ENCODE peak calls at places on chromosome 7, in four cellular contexts. Y is GM13977, D is fibroblast of the aortic adventitia, L is AG10803. G is an unnamed sample.

GRCh38 chr7:131338990-131339389 is 11.3 kb downstream of the MKLN1 start:
- DNase-seq in L (no peak), Y (no peak), D (no peak), G (no peak)

GRCh38 chr7:101636822-101637623 is 7.9 kb upstream of the MYL10 start:
- DNase-seq in Y (no peak), L (no peak), D (no peak), G (no peak)

GRCh38 chr7:151814400-151814914 is 62.5 kb downstream of the PRKAG2 start:
- DNase-seq in D (no peak), L (no peak), Y (no peak), G (no peak)

GRCh38 chr7:13042605-13043236 is 355.3 kb downstream of the ARL4A start:
- DNase-seq in L (no peak), D (peak), Y (no peak), G (no peak)

GRCh38 chr7:116354171-116354545 is 143.8 kb downstream of the TES start:
- DNase-seq in Y (no peak), D (peak), L (peak), G (no peak)

GRCh38 chr7:150399861-150400778 is 21.0 kb downstream of the ZNF775 start:
- DNase-seq in D (peak), L (peak), Y (no peak), G (no peak)

GRCh38 chr7:120554960-120555571 is 282.1 kb downstream of the KCND2 start:
- DNase-seq in L (peak), D (peak), Y (peak), G (peak)

GRCh38 chr7:94160719-94161435 is 156.7 kb upstream of the BET1 start:
- DNase-seq in Y (peak), L (no peak), D (no peak), G (peak)

GRCh38 chr7:36764929-36765328 is 40.6 kb upstream of the AOAH start:
- DNase-seq in L (no peak), Y (no peak), D (no peak), G (no peak)

GRCh38 chr7:48041665-48041995 is 6.3 kb downstream of the C7orf57 start:
- DNase-seq in L (peak), Y (no peak), D (peak), G (no peak)

GRCh38 chr7:118218413-118219156 is 5.9 kb upstream of the ANKRD7 start:
- DNase-seq in L (no peak), D (peak), Y (no peak), G (no peak)

GRCh38 chr7:84092207-84092606 is 102.4 kb downstream of the SEMA3A start:
- DNase-seq in D (no peak), Y (no peak), L (no peak), G (no peak)

GRCh38 chr7:27960415-27960814 is 220.2 kb downstream of the JAZF1 start:
- DNase-seq in L (no peak), D (no peak), Y (no peak), G (no peak)

GRCh38 chr7:23654508-23654907 is 25.5 kb upstream of the FAM221A start:
- DNase-seq in Y (no peak), D (peak), L (peak), G (no peak)

GRCh38 chr7:92680458-92680857 is 90.3 kb upstream of the FAM133B start:
- DNase-seq in D (no peak), Y (no peak), L (peak), G (no peak)

GRCh38 chr7:31860925-31861324 is 173.9 kb downstream of the PPP1R17 start:
- DNase-seq in Y (no peak), D (no peak), L (no peak), G (no peak)

GRCh38 chr7:88317422-88317821 is 10.7 kb upstream of the STEAP4 start:
- DNase-seq in D (no peak), Y (no peak), L (no peak), G (no peak)

GRCh38 chr7:1569016-1569415 is 816 bp downstream of the PSMG3 start:
- DNase-seq in L (peak), D (peak), Y (no peak), G (no peak)

GRCh38 chr7:17623546-17624185 is 316.6 kb downstream of the SNX13 start:
- DNase-seq in L (peak), Y (no peak), D (peak), G (no peak)

GRCh38 chr7:80795174-80795573 is 123.7 kb downstream of the SEMA3C start:
- DNase-seq in D (peak), L (peak), Y (no peak), G (no peak)

GRCh38 chr7:141039366-141039765 is 24.6 kb upstream of the MRPS33 start:
- DNase-seq in L (peak), Y (no peak), D (peak), G (no peak)

GRCh38 chr7:140350056-140350455 is 48.3 kb downstream of the SLC37A3 start:
- DNase-seq in D (no peak), Y (no peak), L (no peak), G (no peak)

GRCh38 chr7:107779647-107780099 is 23.4 kb downstream of the SLC26A3 start:
- DNase-seq in Y (no peak), D (no peak), L (no peak), G (no peak)

GRCh38 chr7:143480501-143480900 is 2.8 kb downstream of the TAS2R41 start:
- DNase-seq in Y (no peak), L (peak), D (no peak), G (no peak)

GRCh38 chr7:27684491-27684890 is 21.8 kb upstream of the HIBADH start:
- DNase-seq in L (no peak), Y (no peak), D (no peak), G (no peak)

GRCh38 chr7:80053098-80053497 is 81.5 kb upstream of the GNAI1 start:
- DNase-seq in D (no peak), Y (no peak), L (no peak), G (no peak)

GRCh38 chr7:18320971-18321567 is 174.5 kb upstream of the HDAC9 start:
- DNase-seq in Y (peak), L (peak), D (peak), G (peak)

GRCh38 chr7:98758157-98758556 is 111.7 kb downstream of the TMEM130 start:
- DNase-seq in L (no peak), D (no peak), Y (no peak), G (no peak)

GRCh38 chr7:98760201-98760651 is 109.6 kb downstream of the TMEM130 start:
- DNase-seq in L (peak), Y (no peak), D (peak), G (no peak)

GRCh38 chr7:98753176-98753575 is 116.6 kb downstream of the TMEM130 start:
- DNase-seq in L (no peak), D (no peak), Y (no peak), G (no peak)

GRCh38 chr7:98754041-98754479 is 115.8 kb downstream of the TMEM130 start:
- DNase-seq in D (no peak), Y (no peak), L (no peak), G (no peak)

DNA sequence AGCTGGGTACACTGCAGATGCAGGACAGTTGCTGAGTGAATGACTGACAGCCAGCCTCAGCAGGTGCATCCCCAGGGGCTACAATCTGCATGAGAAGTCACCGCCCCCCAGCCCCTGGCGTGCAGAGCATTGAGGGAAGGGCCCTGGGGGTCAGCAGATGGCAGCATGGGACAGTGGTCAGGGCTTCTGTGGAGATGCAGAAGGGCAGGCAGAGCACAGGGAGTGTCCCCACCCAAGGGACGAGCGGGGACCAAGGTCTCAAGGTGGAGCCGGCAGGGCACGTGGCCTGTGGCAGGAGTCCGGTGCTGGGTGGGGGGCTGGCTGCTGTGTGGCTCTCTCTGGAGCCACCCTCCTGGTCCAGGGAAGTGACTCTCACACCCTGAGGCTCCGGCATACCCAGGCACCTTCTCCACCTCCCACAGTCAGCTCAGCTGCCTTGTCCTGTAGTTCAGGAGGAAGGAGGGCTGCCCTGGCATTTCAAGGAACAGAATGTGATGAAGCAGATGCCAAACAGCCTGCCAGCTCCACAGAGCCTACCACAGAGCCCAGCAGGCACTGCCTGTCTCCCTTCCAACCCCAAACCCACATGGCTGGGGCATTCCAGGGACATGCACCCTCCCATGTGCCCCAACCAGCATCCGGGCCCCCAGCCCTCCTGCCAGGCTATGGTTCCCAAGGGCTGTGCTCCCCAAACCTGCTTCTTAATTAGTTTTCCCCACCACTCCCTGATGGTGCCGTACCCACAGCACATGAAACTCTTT is 114.5 kb downstream of the TMEM130 start:
- DNase-seq in Y (peak), L (no peak), D (no peak), G (no peak)
- TF ChIP-seq CTCF in Y (no peak), L (no peak), D (no peak), G (peak)

GRCh38 chr7:146736446-146737190 is 620.0 kb downstream of the CNTNAP2 start:
- DNase-seq in L (peak), Y (no peak), D (no peak), G (no peak)
- TF ChIP-seq CTCF in L (peak), Y (no peak), D (no peak), G (no peak)

GRCh38 chr7:158388928-158389327 is 198.7 kb downstream of the PTPRN2 start:
- DNase-seq in Y (no peak), L (no peak), D (no peak), G (no peak)
- TF ChIP-seq CTCF in Y (no peak), L (no peak), D (no peak), G (no peak)

GRCh38 chr7:55548295-55548731 is 24.0 kb downstream of the VOPP1 start:
- DNase-seq in D (no peak), L (no peak), Y (peak), G (peak)

GRCh38 chr7:55550010-55550409 is 22.3 kb downstream of the VOPP1 start:
- DNase-seq in Y (no peak), L (no peak), D (no peak), G (no peak)

GRCh38 chr7:55549457-55549856 is 22.8 kb downstream of the VOPP1 start:
- DNase-seq in Y (no peak), D (no peak), L (no peak), G (no peak)

GRCh38 chr7:55546826-55547225 is 25.5 kb downstream of the VOPP1 start:
- DNase-seq in D (peak), Y (no peak), L (peak), G (no peak)

GRCh38 chr7:55545496-55545895 is 26.8 kb downstream of the VOPP1 start:
- DNase-seq in Y (no peak), L (peak), D (peak), G (no peak)
- TF ChIP-seq CTCF in Y (no peak), L (peak), D (no peak), G (no peak)